ENCODE peak calls at places on chromosomes 4 and X, in four cellular contexts. Y is erythroblast, K is heart left ventricle, V is D341Med. B is an unnamed sample.

GRCh38 chr4:128471576-128471975 is 184.0 kb upstream of the PGRMC2 start:
- DNase-seq in K (no peak), Y (peak), V (peak), B (no peak)

GRCh38 chr4:67861513-67861912 is 22.3 kb downstream of the TMPRSS11D start:
- DNase-seq in Y (no peak), V (no peak), K (no peak), B (no peak)

GRCh38 chr4:19623866-19624265 is 627.8 kb upstream of the SLIT2 start:
- DNase-seq in Y (no peak), K (no peak), V (no peak), B (no peak)

GRCh38 chr4:45423876-45424275 is 697.5 kb upstream of the GNPDA2 start:
- DNase-seq in Y (no peak), V (no peak), K (no peak), B (no peak)

GRCh38 chrX:12894074-12894691 is 12.2 kb upstream of the TLR8 start:
- DNase-seq in V (peak), Y (peak), K (peak), B (peak)

GRCh38 chrX:72048515-72049455 is 82.9 kb downstream of the RTL5 start:
- DNase-seq in V (peak), Y (peak), K (no peak), B (no peak)

GRCh38 chr4:99853993-99854392 is 37.4 kb downstream of the DAPP1 start:
- DNase-seq in K (no peak), V (no peak), Y (no peak), B (no peak)

GRCh38 chr4:137343221-137343620 is 189.1 kb downstream of the PCDH18 start:
- DNase-seq in Y (no peak), V (no peak), K (no peak), B (no peak)

GRCh38 chr4:185134176-185134869 is 8.7 kb upstream of the SLC25A4 start:
- DNase-seq in K (no peak), Y (peak), V (peak), B (no peak)

GRCh38 chr4:15352508-15352907 is 75.3 kb upstream of the C1QTNF7 start:
- DNase-seq in Y (no peak), V (no peak), K (no peak), B (no peak)

GRCh38 chr4:102525099-102525498 is 23.9 kb downstream of the NFKB1 start:
- DNase-seq in K (no peak), V (no peak), Y (peak), B (no peak)

GRCh38 chrX:115522955-115523354 is 38.0 kb upstream of the PLS3 start:
- DNase-seq in V (no peak), K (no peak), Y (no peak), B (no peak)